ENCODE peak calls at places on chromosome 16, in four cellular contexts. Y is K562, U is HL-60, Q is GM12878. L is an unnamed sample.

GRCh38 chr16:55282441-55282840 is 41.6 kb upstream of the IRX6 start:
- DNase-seq in Y (no peak), U (no peak), Q (no peak), L (no peak)

GRCh38 chr16:89402962-89403361 is 87.4 kb downstream of the ANKRD11 start:
- DNase-seq in Y (no peak), U (no peak), Q (no peak), L (no peak)

GRCh38 chr16:70253291-70254094 is 1.8 kb upstream of the EXOSC6 start:
- DNase-seq in Y (peak), U (no peak), Q (no peak), L (no peak)

GRCh38 chr16:2212362-2213324 is 2.0 kb upstream of the BRICD5 start:
- DNase-seq in Y (no peak), U (peak), Q (no peak), L (no peak)

GRCh38 chr16:84730406-84731106 is 30.8 kb downstream of the USP10 start:
- DNase-seq in Y (peak), U (no peak), Q (no peak), L (no peak)

GRCh38 chr16:77585852-77586251 is 136.5 kb upstream of the NUDT7 start:
- DNase-seq in Y (no peak), U (no peak), Q (no peak), L (no peak)

GRCh38 chr16:89633064-89633631 is 19.7 kb downstream of the DPEP1 start:
- DNase-seq in Y (no peak), U (no peak), Q (no peak), L (no peak)

GRCh38 chr16:69351309-69352027 is at the start of gene TMED6:
- DNase-seq in Y (no peak), U (no peak), Q (no peak), L (no peak)

GRCh38 chr16:87723224-87723619 is 42.6 kb downstream of the KLHDC4 start:
- DNase-seq in Y (peak), U (no peak), Q (peak), L (peak)

GRCh38 chr16:62692685-62693084 is 656.4 kb upstream of the CDH8 start:
- DNase-seq in Y (no peak), U (no peak), Q (peak), L (peak)

GRCh38 chr16:3643095-3643730 is 11.3 kb upstream of the DNASE1 start:
- DNase-seq in Y (peak), U (no peak), Q (no peak), L (no peak)

GRCh38 chr16:57192146-57192545 is 6.0 kb downstream of the RSPRY1 start:
- DNase-seq in Y (no peak), U (no peak), Q (no peak), L (no peak)

GRCh38 chr16:79928142-79928735 is 327.7 kb upstream of the MAF start:
- DNase-seq in Y (no peak), U (no peak), Q (no peak), L (no peak)

GRCh38 chr16:86227801-86228200 is 282.5 kb upstream of the FOXF1 start:
- DNase-seq in Y (no peak), U (no peak), Q (no peak), L (no peak)

GRCh38 chr16:85527767-85528297 is 85.3 kb upstream of the GSE1 start:
- DNase-seq in Y (peak), U (no peak), Q (no peak), L (no peak)

GRCh38 chr16:27599606-27600005 is 49.7 kb downstream of the KATNIP start:
- DNase-seq in Y (no peak), U (no peak), Q (no peak), L (no peak)

GRCh38 chr16:73735018-73735417 is 561.6 kb upstream of the PSMD7 start:
- DNase-seq in Y (no peak), U (no peak), Q (peak), L (no peak)

GRCh38 chr16:30430428-30430970 is 669 bp upstream of the DCTPP1 start:
- DNase-seq in Y (peak), U (no peak), Q (no peak), L (no peak)

GRCh38 chr16:61887903-61888302 is 148.3 kb downstream of the CDH8 start:
- DNase-seq in Y (no peak), U (peak), Q (peak), L (no peak)

GRCh38 chr16:46688101-46688656 is 799 bp downstream of the VPS35 start:
- DNase-seq in Y (no peak), U (no peak), Q (no peak), L (no peak)

GRCh38 chr16:8850279-8850885 is 18.4 kb downstream of the CARHSP1 start:
- DNase-seq in Y (no peak), U (no peak), Q (no peak), L (peak)

GRCh38 chr16:28326881-28327610 is 34.7 kb downstream of the SBK1 start:
- DNase-seq in Y (peak), U (peak), Q (no peak), L (peak)

GRCh38 chr16:19898924-19899604 is 14.4 kb upstream of the GPRC5B start:
- DNase-seq in Y (peak), U (no peak), Q (no peak), L (peak)

GRCh38 chr16:1669698-1670097 is 8.4 kb upstream of the JPT2 start:
- DNase-seq in Y (no peak), U (no peak), Q (no peak), L (no peak)

GRCh38 chr16:86383488-86384262 is 126.7 kb upstream of the FOXF1 start:
- DNase-seq in Y (peak), U (no peak), Q (no peak), L (no peak)

GRCh38 chr16:49851468-49851787 is 4.5 kb downstream of the ZNF423 start:
- DNase-seq in Y (no peak), U (no peak), Q (no peak), L (no peak)

GRCh38 chr16:9597967-9598730 is 506.7 kb downstream of the HAPSTR1 start:
- DNase-seq in Y (peak), U (no peak), Q (no peak), L (no peak)

GRCh38 chr16:12089492-12090161 is 113.1 kb downstream of the SNX29 start:
- DNase-seq in Y (peak), U (peak), Q (no peak), L (peak)
- TF ChIP-seq SPI1 in Y (peak), U (peak), Q (peak), L (peak)

GRCh38 chr16:65832269-65832668 is 534.2 kb upstream of the CDH5 start:
- DNase-seq in Y (no peak), U (no peak), Q (no peak), L (no peak)

GRCh38 chr16:65834680-65835079 is 531.8 kb upstream of the CDH5 start:
- DNase-seq in Y (no peak), U (no peak), Q (no peak), L (no peak)

GRCh38 chr16:65832679-65833078 is 533.8 kb upstream of the CDH5 start:
- DNase-seq in Y (no peak), U (no peak), Q (no peak), L (no peak)

GRCh38 chr16:65837431-65837986 is 529.0 kb upstream of the CDH5 start:
- DNase-seq in Y (no peak), U (peak), Q (no peak), L (no peak)

GRCh38 chr16:65833171-65833871 is 533.2 kb upstream of the CDH5 start:
- DNase-seq in Y (no peak), U (no peak), Q (no peak), L (no peak)
- TF ChIP-seq POLR2AphosphoS5 in Y (no peak), U (no peak), Q (no peak), L (no peak)

GRCh38 chr16:65600629-65601028 is 478.8 kb upstream of the CDH11 start:
- DNase-seq in Y (no peak), U (no peak), Q (no peak), L (no peak)

GRCh38 chr16:65601781-65602180 is 479.9 kb upstream of the CDH11 start:
- DNase-seq in Y (no peak), U (no peak), Q (no peak), L (no peak)

GRCh38 chr16:65604771-65605170 is 482.9 kb upstream of the CDH11 start:
- DNase-seq in Y (no peak), U (no peak), Q (no peak), L (no peak)

GRCh38 chr16:65598626-65599025 is 476.8 kb upstream of the CDH11 start:
- DNase-seq in Y (no peak), U (no peak), Q (no peak), L (no peak)

DNA sequence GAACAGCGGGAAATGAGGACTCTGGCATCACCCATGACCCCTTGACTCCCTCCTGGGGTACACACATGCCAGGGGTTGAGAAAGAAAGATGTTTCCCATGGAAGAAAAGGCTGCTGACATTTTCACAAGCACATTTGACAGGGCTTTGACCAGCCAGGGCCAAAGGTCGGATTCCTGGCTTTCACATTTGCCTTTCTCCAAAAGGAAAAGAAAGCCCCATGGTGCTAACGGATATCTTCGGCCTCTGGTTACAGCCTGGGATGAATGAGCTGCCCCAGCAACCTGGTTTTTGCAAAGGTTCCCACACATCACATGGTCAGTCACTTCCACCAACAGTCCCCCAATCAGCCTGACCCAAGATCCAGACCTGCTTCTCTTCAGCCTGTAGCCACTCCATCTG is 478.2 kb upstream of the CDH11 start:
- DNase-seq in Y (no peak), U (no peak), Q (no peak), L (no peak)
- TF ChIP-seq SPI1 in Y (no peak), U (no peak), Q (no peak), L (no peak)

DNA sequence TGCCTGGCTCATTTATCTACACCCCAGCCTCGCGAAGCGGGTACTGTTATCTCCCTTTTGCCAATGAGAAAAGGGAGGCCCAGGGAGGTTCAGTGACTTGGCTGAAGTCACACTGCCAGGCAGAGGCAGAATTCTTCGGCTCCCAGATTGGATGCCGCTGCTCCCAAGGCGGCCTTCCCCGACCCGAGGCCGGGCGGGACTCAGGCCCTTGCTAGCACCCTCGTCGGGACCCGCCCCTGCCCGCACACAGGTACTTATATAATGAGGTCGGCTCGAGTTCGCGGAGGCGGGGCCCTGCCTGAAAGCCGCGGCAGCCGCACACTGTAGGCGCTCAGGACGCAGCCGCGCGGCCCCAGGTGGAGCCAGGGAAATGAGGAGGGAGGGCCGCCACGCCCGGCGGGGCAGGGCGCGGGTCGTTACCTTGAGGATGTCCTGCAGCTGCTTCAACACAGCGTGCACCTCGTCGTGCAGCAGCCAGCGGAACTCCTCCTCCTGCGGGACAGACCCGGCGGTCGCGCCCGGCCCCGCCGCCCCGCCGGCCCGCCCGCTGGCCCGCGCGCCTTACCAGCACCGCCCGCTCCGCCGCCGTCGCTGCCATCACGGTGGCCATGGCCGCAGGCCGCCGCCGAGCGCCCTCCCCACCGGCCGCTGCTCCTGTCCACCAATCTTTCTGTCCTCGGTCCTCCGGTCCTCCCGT is at the start of gene ROGDI:
- DNase-seq in Y (peak), U (peak), Q (no peak), L (peak)
- TF ChIP-seq POLR2AphosphoS5 in Y (no peak), U (no peak), Q (no peak), L (no peak)

DNA sequence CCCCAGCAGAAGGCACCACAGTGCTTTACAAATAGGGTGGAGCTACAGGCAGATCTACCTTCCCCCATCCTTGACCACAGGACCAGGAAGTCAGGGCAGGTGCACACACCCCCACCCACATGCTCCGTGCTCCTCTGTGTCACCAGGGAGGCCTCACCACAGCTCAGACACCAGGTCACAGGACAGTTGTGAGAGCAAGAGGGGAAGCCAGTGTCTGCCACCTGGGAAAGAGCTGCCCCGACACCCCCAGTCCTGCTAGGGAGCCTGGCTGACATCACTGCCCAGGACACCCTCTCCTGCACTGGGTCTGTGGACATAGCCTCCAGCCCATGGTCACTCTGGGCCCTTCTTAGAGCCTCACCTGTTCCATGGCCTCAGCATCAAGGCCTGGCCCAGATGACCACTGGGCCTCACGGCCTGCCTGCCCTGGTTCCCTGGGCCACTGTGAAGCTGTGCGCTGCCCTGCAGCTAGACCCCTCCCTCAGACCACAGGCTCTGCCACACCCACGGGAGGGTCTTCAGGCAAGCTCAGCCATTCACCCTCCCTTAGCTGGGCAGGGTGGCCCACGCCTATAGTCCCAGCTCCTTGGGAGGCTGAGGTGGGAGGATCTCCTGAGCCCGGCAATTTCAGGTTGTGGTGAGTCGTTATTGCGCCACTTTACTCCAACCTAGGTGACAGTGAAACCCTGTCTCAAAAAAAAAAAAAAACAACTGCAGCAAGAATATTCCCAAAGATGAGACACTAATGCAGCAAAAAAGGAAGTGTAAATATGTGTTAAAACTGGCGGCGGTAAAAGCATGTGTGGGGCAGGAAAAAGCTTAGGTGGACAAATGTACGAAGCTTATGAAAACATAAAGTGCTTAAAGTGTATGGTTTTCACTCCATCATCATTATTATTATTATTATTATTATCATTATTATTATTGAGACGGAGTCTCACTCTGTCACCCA is 14.2 kb downstream of the POLR3K start:
- DNase-seq in Y (no peak), U (peak), Q (peak), L (peak)
- TF ChIP-seq SPI1 in Y (peak), U (peak), Q (peak), L (peak)